ENCODE peak calls at places on chromosomes 3 and 15, in five cellular contexts. D, S, Q, K and M are unnamed samples.
A peak's percentile ranks its signal among the peaks of the same experiment; 100 is the strongest.

GRCh38 chr15:41585140-41586047 is 26.4 kb downstream of the TYRO3 start:
- DNase-seq in Q (peak; percentile 45), D (no peak), K (peak; percentile 83), S (peak; percentile 51), M (peak; percentile 69)

GRCh38 chr3:143507735-143508580 is 340.3 kb downstream of the SLC9A9 start:
- DNase-seq in S (peak; percentile 28), K (no peak), D (no peak), Q (no peak), M (no peak)

GRCh38 chr3:146803746-146804145 is 198.6 kb upstream of the PLSCR5 start:
- DNase-seq in D (no peak), S (no peak), Q (no peak), K (peak; percentile 36), M (peak; percentile 3)

GRCh38 chr3:123448503-123449091 is at the start of gene ADCY5:
- DNase-seq in D (no peak), Q (no peak), S (no peak), K (peak; percentile 68), M (peak; percentile 61)

GRCh38 chr3:153903430-153903829 is 217.8 kb upstream of the ARHGEF26 start:
- DNase-seq in Q (no peak), S (no peak), D (no peak), K (peak; percentile 56), M (peak; percentile 8)

GRCh38 chr3:195095704-195096036 is 175.3 kb downstream of the XXYLT1 start:
- DNase-seq in S (no peak), D (no peak), K (no peak), Q (no peak), M (no peak)

GRCh38 chr3:186365202-186365974 is 3.4 kb upstream of the DGKG start:
- DNase-seq in K (no peak), D (peak; percentile 4), S (peak; percentile 87), Q (no peak), M (no peak)

GRCh38 chr3:183435701-183436100 is 7.3 kb upstream of the MCF2L2 start:
- DNase-seq in S (no peak), Q (no peak), D (no peak), K (no peak), M (no peak)

GRCh38 chr3:52216585-52217408 is 8.6 kb downstream of the TLR9 start:
- DNase-seq in S (peak; percentile 84), K (no peak), Q (peak; percentile 38), D (no peak), M (no peak)